ENCODE peak calls at places on chromosomes 12 and 14, in ten cellular contexts. V is ELR; L is NCI-H510A; R is A172; M is activated CD4-positive, alpha-beta T cell treated with anti-CD3 and anti-CD28 coated beads, Interleukin-2, amount 10 ng/mL, durations not matched to agents 7 days and 5 days; P is Daoy; I is fibroblast of lung; H is anterior cingulate cortex; X is activated T-helper 1 cell treated with Interleukin-2 at 50 U/mL for 16 hours; O is LoVo. U is an unnamed sample.
A peak's percentile ranks its signal among the peaks of the same experiment; 100 is the strongest.

GRCh38 chr14:20302042-20302761 is 3.5 kb downstream of the TTC5 start:
- DNase-seq in I (no peak), V (peak; percentile 64), X (no peak), H (no peak), M (no peak), O (no peak), L (no peak), P (peak; percentile 60), R (peak; percentile 12), U (no peak)

GRCh38 chr14:70567791-70568190 is 32.7 kb downstream of the MED6 start:
- DNase-seq in L (peak; percentile 28), R (peak; percentile 13), X (no peak), V (peak; percentile 62), I (peak; percentile 28), O (peak; percentile 1), P (peak; percentile 13), H (no peak), M (peak; percentile 39), U (peak; percentile 33)

GRCh38 chr14:99098199-99098598 is 173.8 kb downstream of the BCL11B start:
- DNase-seq in H (no peak), O (no peak), X (no peak), L (no peak), V (no peak), R (no peak), I (no peak), P (no peak), M (no peak), U (no peak)

GRCh38 chr12:39070775-39071174 is 165.4 kb upstream of the CPNE8 start:
- DNase-seq in P (no peak), V (no peak), L (no peak), I (no peak), X (no peak), H (no peak), O (no peak), M (no peak), R (no peak), U (no peak)

GRCh38 chr12:70197362-70197744 is 45.9 kb upstream of the CNOT2 start:
- DNase-seq in X (no peak), P (no peak), R (no peak), L (no peak), O (no peak), I (peak; percentile 66), V (no peak), M (no peak), H (no peak), U (no peak)

GRCh38 chr12:52675301-52675701 is 4.9 kb downstream of the KRT1 start:
- DNase-seq in R (no peak), L (no peak), O (no peak), P (no peak), X (no peak), I (no peak), V (no peak), M (no peak), H (no peak), U (no peak)

GRCh38 chr12:57864811-57865751 is 18.6 kb upstream of the CTDSP2 start:
- DNase-seq in L (no peak), O (peak; percentile 82), X (peak; percentile 25), P (peak; percentile 80), V (peak; percentile 90), I (peak; percentile 81), R (peak; percentile 69), H (peak; percentile 41), M (peak; percentile 49), U (peak; percentile 62)

GRCh38 chr14:68638817-68639517 is 153.9 kb downstream of the ZFP36L1 start:
- DNase-seq in L (no peak), O (no peak), H (no peak), M (no peak), I (no peak), X (no peak), V (no peak), R (no peak), P (no peak), U (peak; percentile 7)

GRCh38 chr12:25384038-25384953 is 133.6 kb upstream of the KRAS start:
- DNase-seq in H (no peak), L (no peak), P (no peak), M (no peak), V (no peak), X (no peak), R (no peak), I (no peak), O (peak; percentile 30), U (no peak)

GRCh38 chr12:1870086-1870485 is 48.4 kb downstream of the CACNA2D4 start:
- DNase-seq in P (no peak), I (no peak), X (no peak), H (no peak), V (no peak), M (no peak), R (no peak), L (no peak), O (no peak), U (no peak)

GRCh38 chr14:101068293-101068957 is 164.9 kb upstream of the RTL1 start:
- DNase-seq in H (no peak), M (no peak), L (no peak), I (no peak), X (no peak), P (no peak), V (no peak), O (no peak), R (no peak), U (no peak)

GRCh38 chr12:116525418-116526001 is 33.7 kb upstream of the MAP1LC3B2 start:
- DNase-seq in M (no peak), I (peak; percentile 92), X (no peak), O (peak; percentile 71), R (peak; percentile 86), L (no peak), P (peak; percentile 94), V (peak; percentile 94), H (no peak), U (peak; percentile 51)

GRCh38 chr14:40694026-40694425 is 912.6 kb upstream of the LRFN5 start:
- DNase-seq in X (no peak), R (no peak), H (no peak), P (no peak), O (no peak), M (no peak), I (no peak), L (no peak), V (no peak), U (no peak)

GRCh38 chr14:76687611-76688372 is 73.5 kb upstream of the VASH1 start:
- DNase-seq in M (no peak), X (no peak), I (peak; percentile 27), H (no peak), R (no peak), L (no peak), V (no peak), P (no peak), O (peak; percentile 52), U (peak; percentile 58)

GRCh38 chr14:61476737-61477410 is 155.5 kb downstream of the PRKCH start:
- DNase-seq in M (peak; percentile 79), H (no peak), O (no peak), X (peak; percentile 34), L (no peak), V (peak; percentile 92), R (no peak), I (peak; percentile 99), P (peak; percentile 70), U (peak; percentile 82)

GRCh38 chr12:115847398-115847797 is 430.1 kb downstream of the MED13L start:
- DNase-seq in L (no peak), M (no peak), H (no peak), R (no peak), O (no peak), P (no peak), I (no peak), X (no peak), V (no peak), U (no peak)

GRCh38 chr12:93767524-93767863 is 90.3 kb downstream of the CRADD start:
- DNase-seq in L (no peak), V (peak; percentile 44), X (no peak), M (no peak), I (no peak), R (no peak), P (peak; percentile 15), H (no peak), O (no peak), U (no peak)

GRCh38 chr12:98679611-98680005 is 34.5 kb downstream of the APAF1 start:
- DNase-seq in H (no peak), I (no peak), V (no peak), R (no peak), P (no peak), M (no peak), O (no peak), L (no peak), X (no peak), U (no peak)

GRCh38 chr14:91884664-91885063 is 17.3 kb upstream of the TC2N start:
- DNase-seq in I (no peak), X (no peak), P (no peak), R (no peak), L (no peak), H (no peak), O (no peak), V (no peak), M (no peak), U (no peak)

GRCh38 chr12:70754330-70754741 is 117.1 kb upstream of the PTPRB start:
- DNase-seq in R (no peak), I (no peak), H (no peak), L (no peak), V (no peak), P (no peak), M (no peak), O (peak; percentile 56), X (no peak), U (peak; percentile 23)

GRCh38 chr14:69910871-69911270 is 31.7 kb downstream of the SMOC1 start:
- DNase-seq in M (no peak), R (no peak), X (no peak), P (no peak), O (no peak), I (no peak), V (no peak), H (peak; percentile 42), L (no peak), U (no peak)